ENCODE peak calls at places on chromosomes 1 and 21, in four cellular contexts. F, M, V and G are unnamed samples.
A peak's percentile ranks its signal among the peaks of the same experiment; 100 is the strongest.

GRCh38 chr1:39524171-39524570 is 32.7 kb downstream of the BMP8A start:
- DNase-seq in F (no peak), V (no peak), M (no peak), G (no peak)

GRCh38 chr1:233281711-233282581 is 13.6 kb downstream of the PCNX2 start:
- DNase-seq in M (no peak), V (peak; percentile 29), F (no peak), G (peak; percentile 44)

GRCh38 chr21:33824156-33824941 is 91.3 kb downstream of the ATP5PO start:
- DNase-seq in M (no peak), F (no peak), V (no peak), G (peak; percentile 74)

GRCh38 chr1:116763787-116764465 is 9.7 kb downstream of the CD2 start:
- DNase-seq in V (no peak), F (peak; percentile 22), M (no peak), G (peak; percentile 54)

GRCh38 chr1:155192346-155193274 is 15.1 kb downstream of the THBS3 start:
- DNase-seq in V (no peak), F (peak; percentile 17), M (peak; percentile 88), G (peak; percentile 80)

GRCh38 chr1:70459502-70460225 is 48.6 kb downstream of the CTH start:
- DNase-seq in F (peak; percentile 73), V (peak; percentile 80), M (no peak), G (peak; percentile 79)

GRCh38 chr1:111201275-111202090 is 1.0 kb upstream of the DENND2D start:
- DNase-seq in V (no peak), F (no peak), M (no peak), G (no peak)

GRCh38 chr21:41369105-41369914 is 7.5 kb downstream of the MX2 start:
- DNase-seq in F (no peak), M (peak; percentile 60), V (no peak), G (no peak)

GRCh38 chr1:103191327-103191726 is 83.0 kb upstream of the COL11A1 start:
- DNase-seq in M (no peak), V (no peak), F (no peak), G (no peak)

GRCh38 chr1:81121324-81121723 is 679.4 kb upstream of the ADGRL2 start:
- DNase-seq in M (no peak), F (no peak), V (no peak), G (no peak)

GRCh38 chr1:38559180-38559874 is 300.2 kb downstream of the RRAGC start:
- DNase-seq in M (peak; percentile 78), V (no peak), F (peak; percentile 44), G (peak; percentile 4)

GRCh38 chr1:36321119-36321951 is 2.1 kb downstream of the EVA1B start:
- DNase-seq in M (peak; percentile 74), F (no peak), V (no peak), G (no peak)

GRCh38 chr1:246001821-246002220 is 505.3 kb downstream of the SMYD3 start:
- DNase-seq in V (no peak), F (no peak), M (no peak), G (no peak)

GRCh38 chr1:104266612-104267011 is 516.9 kb downstream of the AMY1C start:
- DNase-seq in F (no peak), M (no peak), V (no peak), G (no peak)

GRCh38 chr1:19365711-19366110 is 53.6 kb downstream of the SLC66A1 start:
- DNase-seq in V (no peak), M (no peak), F (peak; percentile 29), G (no peak)